ENCODE peak calls at places on chromosomes 16 and 17, in eight cellular contexts. One of them, this sample, is unnamed.

GRCh38 chr16:76653390-76654026 is 376.3 kb downstream of the CNTNAP4 start:
- DNase-seq in AG04450: peak; percentile 4
- DNase-seq in choroid plexus epithelial cell: peak; percentile 38
- DNase-seq in bronchial epithelial cell: peak; percentile 60
- DNase-seq in fibroblast of lung: peak; percentile 60
- DNase-seq in DND-41: peak; percentile 8
- DNase-seq in BE2C: peak; percentile 59
- DNase-seq in heart left ventricle: no peak
- DNase-seq in this sample: peak; percentile 65

GRCh38 chr16:56513972-56514371 is 5.9 kb downstream of the BBS2 start:
- DNase-seq in choroid plexus epithelial cell: peak; percentile 87
- DNase-seq in DND-41: peak; percentile 59
- DNase-seq in bronchial epithelial cell: peak; percentile 77
- DNase-seq in fibroblast of lung: peak; percentile 77
- DNase-seq in BE2C: peak; percentile 37
- DNase-seq in heart left ventricle: no peak
- DNase-seq in AG04450: peak; percentile 29
- DNase-seq in this sample: peak; percentile 79

GRCh38 chr16:88486398-88487123 is 33.5 kb downstream of the ZFPM1 start:
- DNase-seq in AG04450: no peak
- DNase-seq in DND-41: no peak
- DNase-seq in choroid plexus epithelial cell: no peak
- DNase-seq in BE2C: no peak
- DNase-seq in heart left ventricle: no peak
- DNase-seq in fibroblast of lung: no peak
- DNase-seq in bronchial epithelial cell: no peak
- DNase-seq in this sample: no peak

GRCh38 chr16:49681449-49681848 is 174.5 kb downstream of the ZNF423 start:
- DNase-seq in bronchial epithelial cell: no peak
- DNase-seq in heart left ventricle: no peak
- DNase-seq in fibroblast of lung: no peak
- DNase-seq in DND-41: no peak
- DNase-seq in BE2C: no peak
- DNase-seq in choroid plexus epithelial cell: no peak
- DNase-seq in AG04450: no peak
- DNase-seq in this sample: no peak

GRCh38 chr16:66481943-66482390 is 54.9 kb downstream of the BEAN1 start:
- DNase-seq in AG04450: no peak
- DNase-seq in bronchial epithelial cell: no peak
- DNase-seq in heart left ventricle: no peak
- DNase-seq in BE2C: no peak
- DNase-seq in fibroblast of lung: no peak
- DNase-seq in DND-41: no peak
- DNase-seq in choroid plexus epithelial cell: no peak
- DNase-seq in this sample: no peak

GRCh38 chr17:47802341-47803022 is 19.1 kb downstream of the OSBPL7 start:
- DNase-seq in heart left ventricle: no peak
- DNase-seq in DND-41: peak; percentile 61
- DNase-seq in fibroblast of lung: peak; percentile 39
- DNase-seq in AG04450: no peak
- DNase-seq in bronchial epithelial cell: peak; percentile 43
- DNase-seq in choroid plexus epithelial cell: peak; percentile 75
- DNase-seq in BE2C: peak; percentile 72
- DNase-seq in this sample: peak; percentile 59

GRCh38 chr16:194516-194915 is 14.3 kb downstream of the HBQ1 start:
- DNase-seq in AG04450: no peak
- DNase-seq in heart left ventricle: no peak
- DNase-seq in fibroblast of lung: no peak
- DNase-seq in BE2C: no peak
- DNase-seq in bronchial epithelial cell: no peak
- DNase-seq in choroid plexus epithelial cell: peak; percentile 75
- DNase-seq in DND-41: no peak
- DNase-seq in this sample: no peak

GRCh38 chr17:65173284-65173793 is 36.2 kb downstream of the RGS9 start:
- DNase-seq in fibroblast of lung: peak; percentile 49
- DNase-seq in DND-41: peak; percentile 95
- DNase-seq in choroid plexus epithelial cell: peak; percentile 95
- DNase-seq in bronchial epithelial cell: peak; percentile 54
- DNase-seq in BE2C: peak; percentile 89
- DNase-seq in AG04450: no peak
- DNase-seq in heart left ventricle: peak; percentile 13
- DNase-seq in this sample: peak; percentile 86

GRCh38 chr16:67936124-67936875 is at the start of gene PSMB10:
- DNase-seq in AG04450: no peak
- DNase-seq in choroid plexus epithelial cell: peak; percentile 83
- DNase-seq in fibroblast of lung: peak; percentile 73
- DNase-seq in heart left ventricle: peak; percentile 71
- DNase-seq in DND-41: no peak
- DNase-seq in bronchial epithelial cell: peak; percentile 29
- DNase-seq in BE2C: peak; percentile 40
- DNase-seq in this sample: peak; percentile 70

GRCh38 chr16:19113577-19114358 is at the start of gene ITPRIPL2:
- DNase-seq in BE2C: peak; percentile 26
- DNase-seq in heart left ventricle: peak; percentile 93
- DNase-seq in AG04450: no peak
- DNase-seq in DND-41: no peak
- DNase-seq in choroid plexus epithelial cell: peak; percentile 84
- DNase-seq in fibroblast of lung: peak; percentile 95
- DNase-seq in bronchial epithelial cell: peak; percentile 43
- DNase-seq in this sample: peak; percentile 95

GRCh38 chr17:9342225-9342624 is 233.4 kb downstream of the STX8 start:
- DNase-seq in bronchial epithelial cell: no peak
- DNase-seq in heart left ventricle: no peak
- DNase-seq in choroid plexus epithelial cell: no peak
- DNase-seq in fibroblast of lung: no peak
- DNase-seq in BE2C: no peak
- DNase-seq in DND-41: no peak
- DNase-seq in AG04450: no peak
- DNase-seq in this sample: no peak

GRCh38 chr16:11316331-11317015 is 28.8 kb upstream of the RMI2 start:
- DNase-seq in AG04450: no peak
- DNase-seq in fibroblast of lung: no peak
- DNase-seq in bronchial epithelial cell: no peak
- DNase-seq in DND-41: no peak
- DNase-seq in choroid plexus epithelial cell: peak; percentile 48
- DNase-seq in BE2C: no peak
- DNase-seq in heart left ventricle: no peak
- DNase-seq in this sample: no peak
- H3K4me3 ChIP-seq in AG04450: no peak overlapping the region
- H3K4me3 ChIP-seq in fibroblast of lung: no peak overlapping the region
- H3K4me3 ChIP-seq in bronchial epithelial cell: no peak overlapping the region
- H3K4me3 ChIP-seq in DND-41: no peak overlapping the region
- H3K4me3 ChIP-seq in choroid plexus epithelial cell: no peak overlapping the region
- H3K4me3 ChIP-seq in BE2C: no peak overlapping the region
- H3K4me3 ChIP-seq in heart left ventricle: no peak overlapping the region
- H3K4me3 ChIP-seq in this sample: no peak overlapping the region

GRCh38 chr17:4860651-4861050 is 27.5 kb downstream of the MINK1 start:
- DNase-seq in DND-41: no peak
- DNase-seq in choroid plexus epithelial cell: no peak
- DNase-seq in AG04450: no peak
- DNase-seq in BE2C: no peak
- DNase-seq in heart left ventricle: no peak
- DNase-seq in bronchial epithelial cell: no peak
- DNase-seq in fibroblast of lung: no peak
- DNase-seq in this sample: no peak
- TF ChIP-seq CTCF in DND-41: no peak
- TF ChIP-seq CTCF in choroid plexus epithelial cell: no peak
- TF ChIP-seq CTCF in AG04450: no peak
- TF ChIP-seq CTCF in BE2C: no peak
- TF ChIP-seq CTCF in heart left ventricle: no peak
- TF ChIP-seq CTCF in bronchial epithelial cell: no peak
- TF ChIP-seq CTCF in fibroblast of lung: no peak
- TF ChIP-seq CTCF in this sample: no peak

DNA sequence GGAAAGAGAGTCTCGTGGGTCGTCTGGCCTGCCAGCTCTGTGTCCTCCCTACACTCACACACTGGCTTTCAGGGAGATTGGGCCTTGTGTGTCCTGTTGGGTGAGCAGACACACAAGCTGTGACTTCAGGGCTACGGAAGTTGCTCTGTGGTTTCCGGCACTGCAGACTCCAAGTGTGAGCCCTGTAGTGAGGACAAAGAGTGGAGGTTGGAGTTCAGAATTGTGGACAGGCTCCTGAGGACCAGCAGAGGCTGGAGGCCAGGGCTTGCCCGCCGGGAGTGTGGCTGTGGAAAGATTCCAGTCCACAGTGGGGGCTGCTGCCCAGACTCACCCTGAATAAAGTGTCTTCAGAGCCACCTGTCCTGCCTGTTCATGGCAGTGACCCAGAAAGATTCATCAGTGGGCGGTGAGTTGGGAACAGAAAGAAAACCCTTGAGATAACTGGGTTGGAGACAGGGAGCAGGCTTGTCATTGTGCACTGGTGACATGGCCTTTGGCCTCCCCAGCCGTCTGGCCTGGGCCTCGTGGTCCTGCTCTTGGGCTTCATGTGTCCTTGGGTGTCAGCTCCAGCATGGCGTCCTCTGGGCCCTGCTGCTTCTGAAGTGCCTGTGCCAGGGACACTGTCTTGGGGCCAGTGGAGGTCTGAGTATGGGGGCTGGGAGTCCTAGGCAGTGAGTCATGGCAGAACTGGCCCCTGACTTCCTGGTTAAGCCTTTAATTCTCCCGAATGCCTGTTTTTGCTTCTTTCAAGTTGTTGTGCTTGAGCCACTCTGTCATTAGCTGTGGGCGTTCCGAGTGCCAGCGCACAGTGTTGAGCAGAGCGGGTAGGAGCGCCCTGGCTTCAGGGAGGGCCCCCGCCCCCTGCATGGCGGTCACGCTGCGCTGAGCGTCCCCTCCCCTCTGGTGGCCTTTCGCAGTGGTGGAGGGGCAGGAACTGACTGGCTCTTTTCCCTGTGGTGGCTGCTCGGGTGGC is 19.9 kb upstream of the ZNF750 start:
- DNase-seq in bronchial epithelial cell: peak; percentile 65
- DNase-seq in choroid plexus epithelial cell: peak; percentile 70
- DNase-seq in AG04450: no peak
- DNase-seq in DND-41: peak; percentile 87
- DNase-seq in BE2C: peak; percentile 63
- DNase-seq in heart left ventricle: no peak
- DNase-seq in fibroblast of lung: no peak
- DNase-seq in this sample: peak; percentile 51
- H3K4me3 ChIP-seq in bronchial epithelial cell: no peak overlapping the region
- H3K4me3 ChIP-seq in choroid plexus epithelial cell: no peak overlapping the region
- H3K4me3 ChIP-seq in AG04450: no peak overlapping the region
- H3K4me3 ChIP-seq in DND-41: peak overlapping the region; percentile 23
- H3K4me3 ChIP-seq in BE2C: no peak overlapping the region
- H3K4me3 ChIP-seq in heart left ventricle: no peak overlapping the region
- H3K4me3 ChIP-seq in fibroblast of lung: no peak overlapping the region
- H3K4me3 ChIP-seq in this sample: no peak overlapping the region

DNA sequence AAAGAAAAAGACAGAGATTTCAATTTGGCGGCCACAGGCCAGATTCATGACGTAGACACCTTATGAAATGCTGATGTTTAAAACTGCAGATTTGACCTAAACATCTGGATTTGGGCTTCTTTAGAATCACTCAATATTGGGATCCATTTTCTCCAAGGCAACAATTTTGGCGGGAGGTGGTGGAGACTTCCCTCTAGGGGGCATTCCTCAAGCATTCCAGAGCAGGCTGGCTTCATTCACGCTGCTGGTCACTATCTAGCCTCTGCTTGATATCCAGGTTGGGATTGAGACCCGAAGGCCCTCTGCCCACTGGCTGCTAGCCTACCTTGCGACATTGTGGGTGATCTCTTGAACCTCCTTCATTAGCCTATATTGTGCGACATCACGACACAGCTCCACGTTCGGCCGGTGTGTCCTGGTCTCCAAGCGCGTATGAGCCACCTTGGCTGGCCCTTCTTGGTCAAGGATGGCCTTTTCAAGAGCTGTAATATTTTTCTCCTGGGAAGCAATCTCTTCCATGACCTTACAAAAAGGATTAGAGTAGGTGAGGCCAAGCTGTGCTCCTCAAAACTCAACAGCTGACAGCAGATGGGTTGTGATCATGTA is 24.5 kb downstream of the FBXO39 start:
- DNase-seq in BE2C: no peak
- DNase-seq in choroid plexus epithelial cell: no peak
- DNase-seq in heart left ventricle: no peak
- DNase-seq in bronchial epithelial cell: no peak
- DNase-seq in AG04450: no peak
- DNase-seq in DND-41: no peak
- DNase-seq in fibroblast of lung: no peak
- DNase-seq in this sample: no peak
- TF ChIP-seq CTCF in BE2C: no peak
- TF ChIP-seq CTCF in choroid plexus epithelial cell: no peak
- TF ChIP-seq CTCF in heart left ventricle: no peak
- TF ChIP-seq CTCF in bronchial epithelial cell: no peak
- TF ChIP-seq CTCF in AG04450: no peak
- TF ChIP-seq CTCF in DND-41: no peak
- TF ChIP-seq CTCF in fibroblast of lung: no peak
- TF ChIP-seq CTCF in this sample: no peak

GRCh38 chr16:30357715-30358576 is 2.8 kb upstream of the CD2BP2 start:
- DNase-seq in choroid plexus epithelial cell: no peak
- DNase-seq in DND-41: no peak
- DNase-seq in AG04450: no peak
- DNase-seq in BE2C: no peak
- DNase-seq in fibroblast of lung: no peak
- DNase-seq in heart left ventricle: no peak
- DNase-seq in bronchial epithelial cell: no peak
- DNase-seq in this sample: no peak

GRCh38 chr16:30355144-30355953 is at the start of gene CD2BP2:
- DNase-seq in AG04450: peak; percentile 99
- DNase-seq in bronchial epithelial cell: peak; percentile 99
- DNase-seq in BE2C: peak; percentile 96
- DNase-seq in choroid plexus epithelial cell: peak; percentile 100
- DNase-seq in DND-41: peak; percentile 94
- DNase-seq in heart left ventricle: peak; percentile 97
- DNase-seq in fibroblast of lung: peak; percentile 100
- DNase-seq in this sample: peak; percentile 100

GRCh38 chr16:30355954-30356308 is 823 bp upstream of the CD2BP2 start:
- DNase-seq in fibroblast of lung: no peak
- DNase-seq in heart left ventricle: no peak
- DNase-seq in BE2C: no peak
- DNase-seq in AG04450: no peak
- DNase-seq in DND-41: no peak
- DNase-seq in bronchial epithelial cell: no peak
- DNase-seq in choroid plexus epithelial cell: no peak
- DNase-seq in this sample: no peak

GRCh38 chr16:30357085-30357714 is 2.1 kb upstream of the CD2BP2 start:
- DNase-seq in DND-41: no peak
- DNase-seq in bronchial epithelial cell: no peak
- DNase-seq in heart left ventricle: no peak
- DNase-seq in AG04450: no peak
- DNase-seq in choroid plexus epithelial cell: no peak
- DNase-seq in BE2C: no peak
- DNase-seq in fibroblast of lung: no peak
- DNase-seq in this sample: no peak

GRCh38 chr16:30356401-30357084 is 1.4 kb upstream of the CD2BP2 start:
- DNase-seq in heart left ventricle: no peak
- DNase-seq in AG04450: no peak
- DNase-seq in bronchial epithelial cell: no peak
- DNase-seq in BE2C: no peak
- DNase-seq in fibroblast of lung: no peak
- DNase-seq in DND-41: no peak
- DNase-seq in choroid plexus epithelial cell: no peak
- DNase-seq in this sample: no peak
- H3K4me3 ChIP-seq in heart left ventricle: no peak overlapping the region
- H3K4me3 ChIP-seq in AG04450: no peak overlapping the region
- H3K4me3 ChIP-seq in bronchial epithelial cell: peak overlapping the region; percentile 90
- H3K4me3 ChIP-seq in BE2C: no peak overlapping the region
- H3K4me3 ChIP-seq in fibroblast of lung: no peak overlapping the region
- H3K4me3 ChIP-seq in DND-41: no peak overlapping the region
- H3K4me3 ChIP-seq in choroid plexus epithelial cell: no peak overlapping the region
- H3K4me3 ChIP-seq in this sample: no peak overlapping the region

GRCh38 chr17:40726919-40727318 is 23.4 kb upstream of the KRT24 start:
- DNase-seq in DND-41: no peak
- DNase-seq in choroid plexus epithelial cell: peak; percentile 24
- DNase-seq in fibroblast of lung: peak; percentile 21
- DNase-seq in AG04450: no peak
- DNase-seq in BE2C: no peak
- DNase-seq in heart left ventricle: no peak
- DNase-seq in bronchial epithelial cell: peak; percentile 33
- DNase-seq in this sample: peak; percentile 5
- TF ChIP-seq CTCF in DND-41: peak; percentile 12
- TF ChIP-seq CTCF in choroid plexus epithelial cell: peak; percentile 41
- TF ChIP-seq CTCF in fibroblast of lung: peak; percentile 41
- TF ChIP-seq CTCF in AG04450: peak; percentile 36
- TF ChIP-seq CTCF in BE2C: no peak
- TF ChIP-seq CTCF in heart left ventricle: peak; percentile 21
- TF ChIP-seq CTCF in bronchial epithelial cell: peak; percentile 29
- TF ChIP-seq CTCF in this sample: peak; percentile 32

This sample was measured in cardiac fibroblast.